ENCODE peak calls at places on chromosome 5, in seven cellular contexts. F is heart left ventricle; U is Kasumi-1; W is naive thymus-derived CD8-positive, alpha-beta T cell; C is uterus; X is neural crest cell; D is dorsolateral prefrontal cortex. J is an unnamed sample.

GRCh38 chr5:172791291-172791690 is 20.3 kb upstream of the DUSP1 start:
- DNase-seq in X (no peak), C (no peak), U (no peak), D (no peak), W (no peak), F (no peak), J (no peak)

GRCh38 chr5:31986101-31986500 is 188.0 kb downstream of the GOLPH3 start:
- DNase-seq in F (no peak), X (no peak), U (no peak), W (no peak), C (no peak), D (no peak), J (no peak)

GRCh38 chr5:132190161-132190817 is 37.4 kb downstream of the P4HA2 start:
- DNase-seq in C (no peak), U (peak; percentile 97), D (peak; percentile 22), X (no peak), W (no peak), F (no peak), J (peak; percentile 70)

GRCh38 chr5:36138900-36139683 is 12.6 kb downstream of the LMBRD2 start:
- DNase-seq in F (no peak), D (no peak), C (no peak), X (no peak), W (no peak), U (no peak), J (no peak)

GRCh38 chr5:40736103-40736875 is 19.5 kb downstream of the TTC33 start:
- DNase-seq in C (no peak), U (peak; percentile 65), X (no peak), D (no peak), W (no peak), F (no peak), J (peak; percentile 32)

GRCh38 chr5:172187118-172188032 is 649 bp downstream of the STK10 start:
- DNase-seq in U (peak; percentile 72), D (peak; percentile 23), W (peak; percentile 51), F (peak; percentile 64), X (peak; percentile 34), C (peak; percentile 45), J (no peak)

GRCh38 chr5:161410640-161411039 is 135.9 kb downstream of the GABRB2 start:
- DNase-seq in X (no peak), F (no peak), W (no peak), U (no peak), D (peak; percentile 51), C (no peak), J (no peak)

GRCh38 chr5:126927424-126927823 is 102.9 kb downstream of the MARCHF3 start:
- DNase-seq in C (no peak), U (no peak), F (no peak), W (no peak), X (no peak), D (no peak), J (no peak)

GRCh38 chr5:86979801-86980510 is 287.7 kb upstream of the RASA1 start:
- DNase-seq in D (no peak), U (peak; percentile 82), W (no peak), X (no peak), F (no peak), C (no peak), J (no peak)

GRCh38 chr5:170184007-170184687 is 48.6 kb upstream of the C5orf58 start:
- DNase-seq in W (peak; percentile 11), D (peak; percentile 60), U (peak; percentile 61), X (peak; percentile 83), C (peak; percentile 18), F (peak; percentile 45), J (no peak)

GRCh38 chr5:143213231-143213850 is 190.1 kb downstream of the NR3C1 start:
- DNase-seq in X (no peak), F (no peak), W (no peak), D (no peak), U (no peak), C (no peak), J (no peak)

GRCh38 chr5:149618581-149619248 is 37.4 kb downstream of the ARHGEF37 start:
- DNase-seq in D (peak; percentile 63), U (peak; percentile 80), F (peak; percentile 44), W (no peak), X (peak; percentile 36), C (peak; percentile 33), J (peak; percentile 77)

GRCh38 chr5:173486826-173487225 is 129.6 kb downstream of the BOD1 start:
- DNase-seq in C (no peak), X (no peak), D (no peak), W (no peak), U (no peak), F (no peak), J (no peak)

GRCh38 chr5:57368010-57368409 is 114.6 kb downstream of the ACTBL2 start:
- DNase-seq in D (no peak), U (no peak), C (no peak), F (no peak), W (no peak), X (no peak), J (no peak)

GRCh38 chr5:137145726-137146125 is 353.4 kb downstream of the SPOCK1 start:
- DNase-seq in C (no peak), D (no peak), F (no peak), U (no peak), W (no peak), X (no peak), J (no peak)

GRCh38 chr5:159206818-159207217 is 2.5 kb downstream of the RNF145 start:
- DNase-seq in X (no peak), W (no peak), C (no peak), D (no peak), U (no peak), F (no peak), J (no peak)

GRCh38 chr5:134583821-134584220 is 48.8 kb downstream of the SAR1B start:
- DNase-seq in X (no peak), D (no peak), U (no peak), F (no peak), W (no peak), C (no peak), J (no peak)

GRCh38 chr5:178350361-178351220 is 118.0 kb upstream of the PHYKPL start:
- DNase-seq in C (no peak), D (no peak), U (peak; percentile 22), F (no peak), X (no peak), W (no peak), J (no peak)

J was measured in D341Med.